ENCODE peak calls at places on chromosomes 6 and 20, in eight cellular contexts. One of them, this sample, is unnamed.

GRCh38 chr6:47722178-47722577 is 23.8 kb downstream of the ADGRF4 start:
- DNase-seq in H1: no peak
- DNase-seq in ascending aorta: no peak
- DNase-seq in lower lobe of right lung: no peak
- DNase-seq in stomach: no peak
- DNase-seq in CD4-positive, alpha-beta memory T cell: no peak
- DNase-seq in IMR-90: no peak
- DNase-seq in small intestine: no peak
- DNase-seq in this sample: no peak

GRCh38 chr6:20891161-20891560 is 356.9 kb downstream of the CDKAL1 start:
- DNase-seq in stomach: no peak
- DNase-seq in ascending aorta: no peak
- DNase-seq in small intestine: no peak
- DNase-seq in lower lobe of right lung: no peak
- DNase-seq in H1: no peak
- DNase-seq in IMR-90: no peak
- DNase-seq in CD4-positive, alpha-beta memory T cell: no peak
- DNase-seq in this sample: no peak

GRCh38 chr6:97440590-97441176 is 157.7 kb upstream of the MMS22L start:
- DNase-seq in ascending aorta: no peak
- DNase-seq in stomach: no peak
- DNase-seq in lower lobe of right lung: no peak
- DNase-seq in IMR-90: peak; percentile 12
- DNase-seq in H1: no peak
- DNase-seq in CD4-positive, alpha-beta memory T cell: no peak
- DNase-seq in small intestine: peak; percentile 1
- DNase-seq in this sample: no peak

GRCh38 chr6:121142093-121142492 is 192.2 kb downstream of the TBC1D32 start:
- DNase-seq in stomach: no peak
- DNase-seq in small intestine: no peak
- DNase-seq in lower lobe of right lung: no peak
- DNase-seq in IMR-90: no peak
- DNase-seq in CD4-positive, alpha-beta memory T cell: no peak
- DNase-seq in H1: no peak
- DNase-seq in ascending aorta: no peak
- DNase-seq in this sample: no peak

GRCh38 chr20:64165866-64166600 is 1.8 kb downstream of the MYT1 start:
- DNase-seq in IMR-90: no peak
- DNase-seq in ascending aorta: no peak
- DNase-seq in H1: no peak
- DNase-seq in stomach: no peak
- DNase-seq in lower lobe of right lung: peak; percentile 18
- DNase-seq in CD4-positive, alpha-beta memory T cell: no peak
- DNase-seq in small intestine: no peak
- DNase-seq in this sample: no peak

GRCh38 chr20:38208523-38208922 is 43.5 kb upstream of the TGM2 start:
- DNase-seq in H1: no peak
- DNase-seq in stomach: no peak
- DNase-seq in ascending aorta: no peak
- DNase-seq in small intestine: no peak
- DNase-seq in lower lobe of right lung: no peak
- DNase-seq in IMR-90: no peak
- DNase-seq in CD4-positive, alpha-beta memory T cell: no peak
- DNase-seq in this sample: no peak

GRCh38 chr20:12179692-12180091 is 262.0 kb downstream of the BTBD3 start:
- DNase-seq in IMR-90: no peak
- DNase-seq in CD4-positive, alpha-beta memory T cell: no peak
- DNase-seq in stomach: no peak
- DNase-seq in lower lobe of right lung: no peak
- DNase-seq in ascending aorta: no peak
- DNase-seq in small intestine: no peak
- DNase-seq in H1: no peak
- DNase-seq in this sample: no peak

GRCh38 chr6:150573041-150573681 is 26.5 kb upstream of the PLEKHG1 start:
- DNase-seq in H1: no peak
- DNase-seq in IMR-90: no peak
- DNase-seq in small intestine: no peak
- DNase-seq in lower lobe of right lung: no peak
- DNase-seq in stomach: no peak
- DNase-seq in ascending aorta: no peak
- DNase-seq in CD4-positive, alpha-beta memory T cell: no peak
- DNase-seq in this sample: no peak

GRCh38 chr6:138404666-138405337 is 779 bp downstream of the HEBP2 start:
- DNase-seq in H1: no peak
- DNase-seq in IMR-90: no peak
- DNase-seq in lower lobe of right lung: peak; percentile 57
- DNase-seq in stomach: no peak
- DNase-seq in ascending aorta: no peak
- DNase-seq in CD4-positive, alpha-beta memory T cell: no peak
- DNase-seq in small intestine: peak; percentile 44
- DNase-seq in this sample: no peak

GRCh38 chr20:38222231-38222922 is 38.2 kb downstream of the KIAA1755 start:
- DNase-seq in CD4-positive, alpha-beta memory T cell: peak; percentile 39
- DNase-seq in H1: no peak
- DNase-seq in ascending aorta: no peak
- DNase-seq in stomach: peak; percentile 74
- DNase-seq in lower lobe of right lung: peak; percentile 65
- DNase-seq in small intestine: peak; percentile 67
- DNase-seq in IMR-90: peak; percentile 48
- DNase-seq in this sample: peak; percentile 84

GRCh38 chr6:118913161-118913560 is 19.2 kb downstream of the ASF1A start:
- DNase-seq in ascending aorta: no peak
- DNase-seq in H1: no peak
- DNase-seq in IMR-90: no peak
- DNase-seq in CD4-positive, alpha-beta memory T cell: no peak
- DNase-seq in stomach: no peak
- DNase-seq in lower lobe of right lung: no peak
- DNase-seq in small intestine: no peak
- DNase-seq in this sample: no peak

GRCh38 chr20:46255440-46256104 is 52.7 kb downstream of the CDH22 start:
- DNase-seq in CD4-positive, alpha-beta memory T cell: peak; percentile 16
- DNase-seq in ascending aorta: no peak
- DNase-seq in small intestine: peak; percentile 81
- DNase-seq in stomach: peak; percentile 93
- DNase-seq in H1: no peak
- DNase-seq in lower lobe of right lung: peak; percentile 82
- DNase-seq in IMR-90: no peak
- DNase-seq in this sample: peak; percentile 99
- H3K27ac ChIP-seq in CD4-positive, alpha-beta memory T cell: no peak overlapping the region
- H3K27ac ChIP-seq in ascending aorta: no peak overlapping the region
- H3K27ac ChIP-seq in small intestine: no peak overlapping the region
- H3K27ac ChIP-seq in stomach: no peak overlapping the region
- H3K27ac ChIP-seq in H1: no peak overlapping the region
- H3K27ac ChIP-seq in lower lobe of right lung: no peak overlapping the region
- H3K27ac ChIP-seq in IMR-90: no peak overlapping the region
- H3K27ac ChIP-seq in this sample: peak overlapping the region; percentile 48

DNA sequence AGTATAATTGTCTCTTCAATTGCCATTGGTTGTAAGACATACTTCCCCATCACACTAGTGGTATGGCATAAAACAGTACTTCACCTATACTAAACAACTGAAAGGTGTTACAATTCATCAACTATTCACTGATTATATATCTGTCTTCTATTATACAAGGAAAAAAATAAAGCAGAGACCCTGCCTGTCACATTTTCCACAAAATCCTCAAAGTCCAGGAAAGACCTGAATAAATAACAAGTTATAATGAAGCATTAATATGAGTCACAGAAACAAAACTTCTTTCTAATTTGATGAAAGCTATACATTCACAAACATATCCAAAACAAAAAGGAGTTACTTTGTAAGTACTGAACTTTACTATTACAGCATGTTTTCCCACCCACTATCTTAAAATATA is 81.0 kb upstream of the COL21A1 start:
- DNase-seq in lower lobe of right lung: no peak
- DNase-seq in IMR-90: no peak
- DNase-seq in ascending aorta: no peak
- DNase-seq in small intestine: no peak
- DNase-seq in CD4-positive, alpha-beta memory T cell: no peak
- DNase-seq in stomach: no peak
- DNase-seq in H1: no peak
- DNase-seq in this sample: no peak
- H3K9me3 ChIP-seq in lower lobe of right lung: no peaks in the 10 kb centered on the region
- H3K9me3 ChIP-seq in IMR-90: no peaks in the 10 kb centered on the region
- H3K9me3 ChIP-seq in ascending aorta: no peaks in the 10 kb centered on the region
- H3K9me3 ChIP-seq in small intestine: peaks cover 1% of the 10 kb centered on the region
- H3K9me3 ChIP-seq in CD4-positive, alpha-beta memory T cell: no peaks in the 10 kb centered on the region
- H3K9me3 ChIP-seq in stomach: no peaks in the 10 kb centered on the region
- H3K9me3 ChIP-seq in H1: no peaks in the 10 kb centered on the region
- H3K9me3 ChIP-seq in this sample: no peaks in the 10 kb centered on the region

GRCh38 chr20:45897692-45898091 is 6.6 kb downstream of the CTSA start:
- DNase-seq in stomach: no peak
- DNase-seq in H1: no peak
- DNase-seq in CD4-positive, alpha-beta memory T cell: no peak
- DNase-seq in small intestine: no peak
- DNase-seq in lower lobe of right lung: no peak
- DNase-seq in IMR-90: no peak
- DNase-seq in ascending aorta: no peak
- DNase-seq in this sample: peak; percentile 76

GRCh38 chr20:45896641-45897161 is 5.6 kb downstream of the CTSA start:
- DNase-seq in lower lobe of right lung: no peak
- DNase-seq in IMR-90: no peak
- DNase-seq in ascending aorta: no peak
- DNase-seq in small intestine: no peak
- DNase-seq in stomach: no peak
- DNase-seq in CD4-positive, alpha-beta memory T cell: no peak
- DNase-seq in H1: no peak
- DNase-seq in this sample: peak; percentile 74

GRCh38 chr20:45897289-45897688 is 6.2 kb downstream of the CTSA start:
- DNase-seq in small intestine: no peak
- DNase-seq in lower lobe of right lung: no peak
- DNase-seq in stomach: no peak
- DNase-seq in CD4-positive, alpha-beta memory T cell: no peak
- DNase-seq in H1: no peak
- DNase-seq in IMR-90: no peak
- DNase-seq in ascending aorta: no peak
- DNase-seq in this sample: peak; percentile 62

GRCh38 chr20:45899041-45899835 is 8.1 kb downstream of the CTSA start:
- DNase-seq in IMR-90: no peak
- DNase-seq in ascending aorta: no peak
- DNase-seq in CD4-positive, alpha-beta memory T cell: no peak
- DNase-seq in stomach: no peak
- DNase-seq in lower lobe of right lung: no peak
- DNase-seq in small intestine: no peak
- DNase-seq in H1: no peak
- DNase-seq in this sample: no peak

GRCh38 chr20:45898285-45898684 is 7.2 kb downstream of the CTSA start:
- DNase-seq in small intestine: no peak
- DNase-seq in CD4-positive, alpha-beta memory T cell: no peak
- DNase-seq in IMR-90: no peak
- DNase-seq in stomach: no peak
- DNase-seq in ascending aorta: no peak
- DNase-seq in H1: no peak
- DNase-seq in lower lobe of right lung: no peak
- DNase-seq in this sample: no peak
- H3K36me3 ChIP-seq in small intestine: peaks cover 5% of the 10 kb centered on the region
- H3K36me3 ChIP-seq in CD4-positive, alpha-beta memory T cell: peaks cover 20% of the 10 kb centered on the region
- H3K36me3 ChIP-seq in IMR-90: peaks cover 60% of the 10 kb centered on the region
- H3K36me3 ChIP-seq in stomach: peaks cover 89% of the 10 kb centered on the region
- H3K36me3 ChIP-seq in ascending aorta: peaks cover 49% of the 10 kb centered on the region
- H3K36me3 ChIP-seq in H1: peaks cover 51% of the 10 kb centered on the region
- H3K36me3 ChIP-seq in lower lobe of right lung: peaks cover 96% of the 10 kb centered on the region
- H3K36me3 ChIP-seq in this sample: peaks cover 31% of the 10 kb centered on the region

GRCh38 chr6:1576166-1576565 is 33.5 kb upstream of the FOXC1 start:
- DNase-seq in H1: no peak
- DNase-seq in CD4-positive, alpha-beta memory T cell: no peak
- DNase-seq in ascending aorta: no peak
- DNase-seq in IMR-90: no peak
- DNase-seq in stomach: no peak
- DNase-seq in lower lobe of right lung: no peak
- DNase-seq in small intestine: no peak
- DNase-seq in this sample: no peak

GRCh38 chr6:1575213-1576041 is 34.3 kb upstream of the FOXC1 start:
- DNase-seq in CD4-positive, alpha-beta memory T cell: no peak
- DNase-seq in IMR-90: peak; percentile 49
- DNase-seq in H1: no peak
- DNase-seq in stomach: no peak
- DNase-seq in lower lobe of right lung: no peak
- DNase-seq in ascending aorta: no peak
- DNase-seq in small intestine: no peak
- DNase-seq in this sample: no peak

GRCh38 chr6:1574083-1574761 is 35.5 kb upstream of the FOXC1 start:
- DNase-seq in ascending aorta: no peak
- DNase-seq in CD4-positive, alpha-beta memory T cell: no peak
- DNase-seq in small intestine: no peak
- DNase-seq in stomach: no peak
- DNase-seq in IMR-90: no peak
- DNase-seq in H1: no peak
- DNase-seq in lower lobe of right lung: no peak
- DNase-seq in this sample: no peak

GRCh38 chr6:1576711-1577110 is 33.0 kb upstream of the FOXC1 start:
- DNase-seq in CD4-positive, alpha-beta memory T cell: no peak
- DNase-seq in lower lobe of right lung: no peak
- DNase-seq in ascending aorta: no peak
- DNase-seq in H1: no peak
- DNase-seq in stomach: no peak
- DNase-seq in small intestine: no peak
- DNase-seq in IMR-90: no peak
- DNase-seq in this sample: no peak

GRCh38 chr6:1574895-1575212 is 34.9 kb upstream of the FOXC1 start:
- DNase-seq in ascending aorta: no peak
- DNase-seq in H1: no peak
- DNase-seq in lower lobe of right lung: no peak
- DNase-seq in CD4-positive, alpha-beta memory T cell: no peak
- DNase-seq in IMR-90: no peak
- DNase-seq in stomach: no peak
- DNase-seq in small intestine: no peak
- DNase-seq in this sample: no peak
- H3K27ac ChIP-seq in ascending aorta: peak overlapping the region; percentile 87
- H3K27ac ChIP-seq in H1: no peak overlapping the region
- H3K27ac ChIP-seq in lower lobe of right lung: peak overlapping the region; percentile 62
- H3K27ac ChIP-seq in CD4-positive, alpha-beta memory T cell: no peak overlapping the region
- H3K27ac ChIP-seq in IMR-90: no peak overlapping the region
- H3K27ac ChIP-seq in stomach: no peak overlapping the region
- H3K27ac ChIP-seq in small intestine: no peak overlapping the region
- H3K27ac ChIP-seq in this sample: no peak overlapping the region

GRCh38 chr20:33824852-33825251 is 13.7 kb downstream of the CHMP4B start:
- DNase-seq in lower lobe of right lung: no peak
- DNase-seq in H1: no peak
- DNase-seq in small intestine: no peak
- DNase-seq in stomach: no peak
- DNase-seq in CD4-positive, alpha-beta memory T cell: no peak
- DNase-seq in IMR-90: no peak
- DNase-seq in ascending aorta: no peak
- DNase-seq in this sample: no peak
- H3K9me3 ChIP-seq in lower lobe of right lung: no peaks in the 10 kb centered on the region
- H3K9me3 ChIP-seq in H1: no peaks in the 10 kb centered on the region
- H3K9me3 ChIP-seq in small intestine: no peaks in the 10 kb centered on the region
- H3K9me3 ChIP-seq in stomach: no peaks in the 10 kb centered on the region
- H3K9me3 ChIP-seq in CD4-positive, alpha-beta memory T cell: no peaks in the 10 kb centered on the region
- H3K9me3 ChIP-seq in IMR-90: no peaks in the 10 kb centered on the region
- H3K9me3 ChIP-seq in ascending aorta: no peaks in the 10 kb centered on the region
- H3K9me3 ChIP-seq in this sample: no peaks in the 10 kb centered on the region

This sample was measured in RWPE2.